ENCODE peak calls at places on chromosomes 11 and 22, in nine cellular contexts. X, I, U, M, E, Z, K, T and W are unnamed samples.

GRCh38 chr22:30855266-30855665 is 113.3 kb downstream of the MORC2 start:
- DNase-seq in X (no peak), I (no peak), U (no peak), M (no peak), E (no peak), Z (no peak), K (no peak), T (no peak), W (no peak)

GRCh38 chr22:49371325-49372110 is 456.2 kb downstream of the BRD1 start:
- DNase-seq in X (no peak), I (no peak), U (no peak), M (no peak), E (no peak), Z (no peak), K (no peak), T (peak; percentile 45), W (no peak)

GRCh38 chr22:49196046-49196511 is 631.6 kb downstream of the BRD1 start:
- DNase-seq in X (no peak), I (no peak), U (no peak), M (no peak), E (no peak), Z (no peak), K (no peak), T (peak; percentile 40), W (no peak)

GRCh38 chr22:41201146-41201545 is 4.0 kb upstream of the L3MBTL2 start:
- DNase-seq in X (no peak), I (no peak), U (no peak), M (no peak), E (no peak), Z (no peak), K (no peak), T (no peak), W (no peak)

GRCh38 chr22:29154364-29155048 is 51.2 kb upstream of the EMID1 start:
- DNase-seq in X (peak; percentile 11), I (peak; percentile 72), U (peak; percentile 46), M (peak; percentile 27), E (peak; percentile 80), Z (peak; percentile 44), K (peak; percentile 59), T (peak; percentile 79), W (peak; percentile 45)

GRCh38 chr11:67167086-67167485 is 48.0 kb downstream of the KDM2A start:
- DNase-seq in X (no peak), I (no peak), U (no peak), M (no peak), E (no peak), Z (no peak), K (no peak), T (no peak), W (no peak)

GRCh38 chr22:20818471-20818870 is 40.1 kb downstream of the PI4KA start:
- DNase-seq in X (no peak), I (no peak), U (no peak), M (no peak), E (no peak), Z (no peak), K (no peak), T (no peak), W (no peak)

GRCh38 chr22:30876925-30877553 is 91.5 kb downstream of the MORC2 start:
- DNase-seq in X (no peak), I (no peak), U (no peak), M (no peak), E (peak; percentile 65), Z (no peak), K (peak; percentile 46), T (no peak), W (no peak)

GRCh38 chr22:22348127-22348814 is 103.7 kb downstream of the VPREB1 start:
- DNase-seq in X (no peak), I (no peak), U (no peak), M (no peak), E (peak; percentile 81), Z (no peak), K (no peak), T (no peak), W (no peak)

GRCh38 chr22:19550382-19550781 is 26.2 kb upstream of the CLDN5 start:
- DNase-seq in X (no peak), I (no peak), U (no peak), M (no peak), E (no peak), Z (no peak), K (no peak), T (no peak), W (no peak)

GRCh38 chr11:19326499-19326898 is 85.8 kb upstream of the E2F8 start:
- DNase-seq in X (no peak), I (no peak), U (no peak), M (no peak), E (no peak), Z (no peak), K (no peak), T (no peak), W (no peak)

GRCh38 chr11:79406376-79406775 is 34.5 kb downstream of the TENM4 start:
- DNase-seq in X (no peak), I (no peak), U (no peak), M (no peak), E (no peak), Z (no peak), K (no peak), T (no peak), W (no peak)

GRCh38 chr11:73356979-73357739 is 19.0 kb upstream of the RELT start:
- DNase-seq in X (no peak), I (no peak), U (no peak), M (no peak), E (no peak), Z (no peak), K (no peak), T (no peak), W (no peak)

GRCh38 chr11:126485021-126485781 is 129.7 kb downstream of the ST3GAL4 start:
- DNase-seq in X (no peak), I (no peak), U (no peak), M (no peak), E (no peak), Z (no peak), K (no peak), T (no peak), W (no peak)

GRCh38 chr11:101915811-101916291 is 471 bp downstream of the ANGPTL5 start:
- DNase-seq in X (no peak), I (no peak), U (no peak), M (no peak), E (peak; percentile 47), Z (no peak), K (peak; percentile 31), T (no peak), W (no peak)

GRCh38 chr11:45298718-45299117 is 12.6 kb upstream of the SYT13 start:
- DNase-seq in X (no peak), I (no peak), U (no peak), M (no peak), E (no peak), Z (no peak), K (no peak), T (no peak), W (no peak)